ENCODE peak calls at places on chromosomes 5 and 9, in eight cellular contexts. One of them, this sample, is unnamed.

GRCh38 chr5:82641362-82641988 is 363.3 kb upstream of the RPS23 start:
- DNase-seq in K562: peak
- DNase-seq in HepG2: peak
- DNase-seq in SK-N-SH: peak
- DNase-seq in HCT116: peak
- DNase-seq in H1: no peak
- DNase-seq in SK-N-MC: peak
- DNase-seq in GM12878: peak
- DNase-seq in this sample: peak

GRCh38 chr9:136564379-136564988 is 18.6 kb upstream of the NOTCH1 start:
- DNase-seq in K562: peak
- DNase-seq in HepG2: no peak
- DNase-seq in SK-N-SH: no peak
- DNase-seq in HCT116: no peak
- DNase-seq in H1: no peak
- DNase-seq in SK-N-MC: no peak
- DNase-seq in GM12878: peak
- DNase-seq in this sample: no peak

GRCh38 chr5:177357459-177358332 is at the start of gene RGS14:
- DNase-seq in K562: peak
- DNase-seq in HepG2: no peak
- DNase-seq in SK-N-SH: no peak
- DNase-seq in HCT116: no peak
- DNase-seq in H1: no peak
- DNase-seq in SK-N-MC: peak
- DNase-seq in GM12878: peak
- DNase-seq in this sample: peak

GRCh38 chr9:11928871-11929321 is 764.3 kb upstream of the TYRP1 start:
- DNase-seq in K562: no peak
- DNase-seq in HepG2: no peak
- DNase-seq in SK-N-SH: no peak
- DNase-seq in HCT116: no peak
- DNase-seq in H1: no peak
- DNase-seq in SK-N-MC: no peak
- DNase-seq in GM12878: no peak
- DNase-seq in this sample: no peak

GRCh38 chr5:176535655-176536131 is 1.5 kb downstream of the RNF44 start:
- DNase-seq in K562: peak
- DNase-seq in HepG2: peak
- DNase-seq in SK-N-SH: peak
- DNase-seq in HCT116: no peak
- DNase-seq in H1: no peak
- DNase-seq in SK-N-MC: no peak
- DNase-seq in GM12878: no peak
- DNase-seq in this sample: peak

GRCh38 chr5:135834639-135835529 is at the start of gene SLC25A48:
- DNase-seq in K562: no peak
- DNase-seq in HepG2: peak
- DNase-seq in SK-N-SH: peak
- DNase-seq in HCT116: peak
- DNase-seq in H1: peak
- DNase-seq in SK-N-MC: no peak
- DNase-seq in GM12878: no peak
- DNase-seq in this sample: peak

GRCh38 chr5:42756630-42757601 is at the start of gene CCDC152:
- DNase-seq in K562: peak
- DNase-seq in HepG2: no peak
- DNase-seq in SK-N-SH: peak
- DNase-seq in HCT116: no peak
- DNase-seq in H1: peak
- DNase-seq in SK-N-MC: peak
- DNase-seq in GM12878: no peak
- DNase-seq in this sample: no peak

GRCh38 chr5:79728396-79728795 is 38.8 kb downstream of the CMYA5 start:
- DNase-seq in K562: no peak
- DNase-seq in HepG2: no peak
- DNase-seq in SK-N-SH: no peak
- DNase-seq in HCT116: no peak
- DNase-seq in H1: no peak
- DNase-seq in SK-N-MC: no peak
- DNase-seq in GM12878: no peak
- DNase-seq in this sample: no peak

DNA sequence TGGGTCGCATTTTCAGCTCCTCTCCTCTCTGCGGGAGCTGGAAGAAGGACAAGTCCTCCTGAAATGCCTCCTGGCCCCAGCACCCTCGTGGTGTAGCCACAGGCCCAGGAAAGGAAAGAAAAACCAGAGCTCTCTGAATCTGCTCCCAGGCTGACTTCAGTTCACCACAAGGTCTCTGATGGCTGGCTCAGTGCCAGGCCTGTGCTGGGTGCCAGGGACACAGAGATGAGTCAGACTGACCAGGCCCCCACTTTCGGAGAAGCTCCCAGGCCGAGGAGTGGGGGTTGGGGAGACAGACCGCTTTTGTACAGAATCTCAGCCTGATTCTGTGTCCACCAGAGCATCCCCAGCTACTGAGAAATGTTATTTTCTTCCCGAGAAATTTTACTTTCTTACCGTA is 12.1 kb downstream of the GLIPR2 start:
- DNase-seq in K562: peak
- DNase-seq in HepG2: peak
- DNase-seq in SK-N-SH: peak
- DNase-seq in HCT116: no peak
- DNase-seq in H1: no peak
- DNase-seq in SK-N-MC: no peak
- DNase-seq in GM12878: peak
- DNase-seq in this sample: peak
- H3K9ac ChIP-seq in K562: peak
- H3K9ac ChIP-seq in HepG2: no peak
- H3K9ac ChIP-seq in SK-N-SH: peak
- H3K9ac ChIP-seq in HCT116: no peak
- H3K9ac ChIP-seq in H1: no peak
- H3K9ac ChIP-seq in SK-N-MC: no peak
- H3K9ac ChIP-seq in GM12878: no peak
- H3K9ac ChIP-seq in this sample: peak

GRCh38 chr5:90983148-90983547 is 400.0 kb downstream of the ARRDC3 start:
- DNase-seq in K562: peak
- DNase-seq in HepG2: peak
- DNase-seq in SK-N-SH: peak
- DNase-seq in HCT116: no peak
- DNase-seq in H1: no peak
- DNase-seq in SK-N-MC: no peak
- DNase-seq in GM12878: no peak
- DNase-seq in this sample: peak
- TF ChIP-seq POLR2AphosphoS5 in K562: peak
- TF ChIP-seq POLR2AphosphoS5 in HepG2: no peak
- TF ChIP-seq POLR2AphosphoS5 in SK-N-SH: peak
- TF ChIP-seq POLR2AphosphoS5 in HCT116: no peak
- TF ChIP-seq POLR2AphosphoS5 in H1: no peak
- TF ChIP-seq POLR2AphosphoS5 in SK-N-MC: no peak
- TF ChIP-seq POLR2AphosphoS5 in GM12878: no peak
- TF ChIP-seq POLR2AphosphoS5 in this sample: no peak

GRCh38 chr9:127116946-127117345 is 5.5 kb downstream of the ANGPTL2 start:
- DNase-seq in K562: no peak
- DNase-seq in HepG2: no peak
- DNase-seq in SK-N-SH: no peak
- DNase-seq in HCT116: no peak
- DNase-seq in H1: no peak
- DNase-seq in SK-N-MC: no peak
- DNase-seq in GM12878: no peak
- DNase-seq in this sample: no peak
- H3K9ac ChIP-seq in K562: no peak
- H3K9ac ChIP-seq in HepG2: no peak
- H3K9ac ChIP-seq in SK-N-SH: no peak
- H3K9ac ChIP-seq in HCT116: no peak
- H3K9ac ChIP-seq in H1: no peak
- H3K9ac ChIP-seq in SK-N-MC: no peak
- H3K9ac ChIP-seq in GM12878: no peak
- H3K9ac ChIP-seq in this sample: no peak

GRCh38 chr9:90967171-90967570 is 165.6 kb downstream of the SYK start:
- DNase-seq in K562: no peak
- DNase-seq in HepG2: no peak
- DNase-seq in SK-N-SH: no peak
- DNase-seq in HCT116: no peak
- DNase-seq in H1: no peak
- DNase-seq in SK-N-MC: no peak
- DNase-seq in GM12878: no peak
- DNase-seq in this sample: no peak

GRCh38 chr9:90964101-90965020 is 162.7 kb downstream of the SYK start:
- DNase-seq in K562: peak
- DNase-seq in HepG2: peak
- DNase-seq in SK-N-SH: peak
- DNase-seq in HCT116: peak
- DNase-seq in H1: peak
- DNase-seq in SK-N-MC: no peak
- DNase-seq in GM12878: no peak
- DNase-seq in this sample: peak

GRCh38 chr9:90965911-90966290 is 164.3 kb downstream of the SYK start:
- DNase-seq in K562: no peak
- DNase-seq in HepG2: no peak
- DNase-seq in SK-N-SH: no peak
- DNase-seq in HCT116: no peak
- DNase-seq in H1: no peak
- DNase-seq in SK-N-MC: no peak
- DNase-seq in GM12878: no peak
- DNase-seq in this sample: peak

GRCh38 chr9:90966475-90967150 is 165.0 kb downstream of the SYK start:
- DNase-seq in K562: no peak
- DNase-seq in HepG2: no peak
- DNase-seq in SK-N-SH: no peak
- DNase-seq in HCT116: no peak
- DNase-seq in H1: no peak
- DNase-seq in SK-N-MC: no peak
- DNase-seq in GM12878: no peak
- DNase-seq in this sample: no peak

DNA sequence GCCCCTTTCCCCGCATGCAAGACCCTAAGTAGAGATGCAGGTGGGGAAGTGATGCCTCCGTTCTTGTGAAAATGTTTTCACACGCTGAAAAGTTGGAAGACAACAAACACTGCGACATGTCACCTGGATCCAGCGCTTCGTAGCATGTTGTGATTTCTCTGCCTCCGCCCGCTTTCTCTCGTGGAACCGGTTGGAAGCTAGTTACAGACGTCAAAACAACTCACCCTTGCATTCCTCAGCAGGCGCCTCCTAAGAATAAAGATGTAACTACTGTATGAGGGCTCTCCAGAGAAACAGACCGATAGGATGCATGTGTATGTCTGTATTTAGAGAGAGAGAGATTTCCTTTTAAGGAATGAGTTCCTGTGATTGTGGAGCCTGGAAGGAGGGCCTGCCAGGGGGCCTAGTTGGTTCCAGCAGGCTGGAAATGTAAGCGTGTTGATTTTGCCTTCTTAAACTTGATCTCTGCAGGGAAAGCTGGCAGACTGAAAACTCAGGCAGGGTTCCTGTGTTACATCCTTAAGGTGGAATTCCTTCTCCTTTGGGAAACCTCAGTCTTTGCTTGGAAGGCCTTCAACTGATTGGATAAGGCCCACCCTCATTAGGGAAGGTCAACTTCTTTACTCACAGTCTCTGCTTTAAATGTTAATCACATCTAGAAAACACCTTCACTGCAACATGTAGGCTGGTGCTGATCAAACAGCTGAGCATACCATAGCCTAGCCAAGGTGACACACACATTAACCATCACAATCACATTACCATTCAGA is 163.7 kb downstream of the SYK start:
- DNase-seq in K562: no peak
- DNase-seq in HepG2: no peak
- DNase-seq in SK-N-SH: no peak
- DNase-seq in HCT116: no peak
- DNase-seq in H1: no peak
- DNase-seq in SK-N-MC: no peak
- DNase-seq in GM12878: no peak
- DNase-seq in this sample: peak
- TF ChIP-seq POLR2AphosphoS5 in K562: no peak
- TF ChIP-seq POLR2AphosphoS5 in HepG2: no peak
- TF ChIP-seq POLR2AphosphoS5 in SK-N-SH: no peak
- TF ChIP-seq POLR2AphosphoS5 in HCT116: no peak
- TF ChIP-seq POLR2AphosphoS5 in H1: no peak
- TF ChIP-seq POLR2AphosphoS5 in SK-N-MC: no peak
- TF ChIP-seq POLR2AphosphoS5 in GM12878: no peak
- TF ChIP-seq POLR2AphosphoS5 in this sample: no peak

This sample was measured in endothelial cell of umbilical vein.